ENCODE peak calls at places on chromosomes 13 and 19, in six cellular contexts. One of them, this sample, is unnamed.

GRCh38 chr13:114013952-114014629 is 40.2 kb upstream of the C13orf46 start:
- DNase-seq in cardiac muscle cell: no peak
- DNase-seq in SK-N-MC: no peak
- DNase-seq in CD8-positive, alpha-beta T cell: no peak
- DNase-seq in left ventricle myocardium inferior: no peak
- DNase-seq in PC-3: no peak
- DNase-seq in this sample: no peak

GRCh38 chr13:60795219-60795618 is 398.2 kb downstream of the TDRD3 start:
- DNase-seq in SK-N-MC: no peak
- DNase-seq in cardiac muscle cell: no peak
- DNase-seq in PC-3: no peak
- DNase-seq in left ventricle myocardium inferior: no peak
- DNase-seq in CD8-positive, alpha-beta T cell: no peak
- DNase-seq in this sample: no peak

GRCh38 chr19:30069535-30070197 is 127.6 kb downstream of the URI1 start:
- DNase-seq in left ventricle myocardium inferior: no peak
- DNase-seq in SK-N-MC: no peak
- DNase-seq in CD8-positive, alpha-beta T cell: no peak
- DNase-seq in cardiac muscle cell: no peak
- DNase-seq in PC-3: no peak
- DNase-seq in this sample: no peak

GRCh38 chr13:48318714-48319457 is 15.3 kb downstream of the RB1 start:
- DNase-seq in left ventricle myocardium inferior: no peak
- DNase-seq in CD8-positive, alpha-beta T cell: no peak
- DNase-seq in cardiac muscle cell: no peak
- DNase-seq in PC-3: no peak
- DNase-seq in SK-N-MC: no peak
- DNase-seq in this sample: no peak

GRCh38 chr13:97113231-97114001 is 108.7 kb upstream of the MBNL2 start:
- DNase-seq in SK-N-MC: no peak
- DNase-seq in PC-3: no peak
- DNase-seq in CD8-positive, alpha-beta T cell: no peak
- DNase-seq in left ventricle myocardium inferior: no peak
- DNase-seq in cardiac muscle cell: no peak
- DNase-seq in this sample: no peak

GRCh38 chr19:16435238-16435911 is 36.4 kb downstream of the EPS15L1 start:
- DNase-seq in cardiac muscle cell: peak
- DNase-seq in SK-N-MC: no peak
- DNase-seq in CD8-positive, alpha-beta T cell: peak
- DNase-seq in PC-3: no peak
- DNase-seq in left ventricle myocardium inferior: peak
- DNase-seq in this sample: no peak

GRCh38 chr19:27745978-27746542 is 1466.9 kb downstream of the UQCRFS1 start:
- DNase-seq in SK-N-MC: no peak
- DNase-seq in cardiac muscle cell: no peak
- DNase-seq in left ventricle myocardium inferior: no peak
- DNase-seq in CD8-positive, alpha-beta T cell: no peak
- DNase-seq in PC-3: no peak
- DNase-seq in this sample: peak

GRCh38 chr13:39306639-39307589 is 268.7 kb downstream of the NHLRC3 start:
- DNase-seq in CD8-positive, alpha-beta T cell: no peak
- DNase-seq in PC-3: no peak
- DNase-seq in SK-N-MC: no peak
- DNase-seq in left ventricle myocardium inferior: no peak
- DNase-seq in cardiac muscle cell: no peak
- DNase-seq in this sample: no peak

GRCh38 chr13:47499358-47500150 is 501.5 kb downstream of the SUCLA2 start:
- DNase-seq in left ventricle myocardium inferior: no peak
- DNase-seq in SK-N-MC: no peak
- DNase-seq in CD8-positive, alpha-beta T cell: no peak
- DNase-seq in PC-3: peak
- DNase-seq in cardiac muscle cell: no peak
- DNase-seq in this sample: no peak

GRCh38 chr13:112859817-112860190 is 109.2 kb upstream of the MCF2L start:
- DNase-seq in SK-N-MC: no peak
- DNase-seq in CD8-positive, alpha-beta T cell: no peak
- DNase-seq in PC-3: peak
- DNase-seq in left ventricle myocardium inferior: no peak
- DNase-seq in cardiac muscle cell: no peak
- DNase-seq in this sample: no peak

GRCh38 chr13:42753697-42754096 is 27.7 kb upstream of the FAM216B start:
- DNase-seq in cardiac muscle cell: no peak
- DNase-seq in SK-N-MC: no peak
- DNase-seq in CD8-positive, alpha-beta T cell: no peak
- DNase-seq in left ventricle myocardium inferior: no peak
- DNase-seq in PC-3: no peak
- DNase-seq in this sample: no peak

GRCh38 chr19:575527-576506 is 3.4 kb downstream of the BSG start:
- DNase-seq in left ventricle myocardium inferior: peak
- DNase-seq in SK-N-MC: no peak
- DNase-seq in PC-3: peak
- DNase-seq in CD8-positive, alpha-beta T cell: no peak
- DNase-seq in cardiac muscle cell: peak
- DNase-seq in this sample: no peak

GRCh38 chr19:54255105-54255775 is 1.8 kb downstream of the LILRB5 start:
- DNase-seq in SK-N-MC: no peak
- DNase-seq in cardiac muscle cell: no peak
- DNase-seq in PC-3: no peak
- DNase-seq in left ventricle myocardium inferior: no peak
- DNase-seq in CD8-positive, alpha-beta T cell: no peak
- DNase-seq in this sample: no peak

GRCh38 chr19:5956323-5956722 is 21.6 kb downstream of the RANBP3 start:
- DNase-seq in left ventricle myocardium inferior: no peak
- DNase-seq in SK-N-MC: no peak
- DNase-seq in CD8-positive, alpha-beta T cell: no peak
- DNase-seq in cardiac muscle cell: no peak
- DNase-seq in PC-3: no peak
- DNase-seq in this sample: no peak
- H3K27ac ChIP-seq in left ventricle myocardium inferior: peak
- H3K27ac ChIP-seq in SK-N-MC: no peak
- H3K27ac ChIP-seq in CD8-positive, alpha-beta T cell: no peak
- H3K27ac ChIP-seq in cardiac muscle cell: peak
- H3K27ac ChIP-seq in PC-3: no peak
- H3K27ac ChIP-seq in this sample: peak

DNA sequence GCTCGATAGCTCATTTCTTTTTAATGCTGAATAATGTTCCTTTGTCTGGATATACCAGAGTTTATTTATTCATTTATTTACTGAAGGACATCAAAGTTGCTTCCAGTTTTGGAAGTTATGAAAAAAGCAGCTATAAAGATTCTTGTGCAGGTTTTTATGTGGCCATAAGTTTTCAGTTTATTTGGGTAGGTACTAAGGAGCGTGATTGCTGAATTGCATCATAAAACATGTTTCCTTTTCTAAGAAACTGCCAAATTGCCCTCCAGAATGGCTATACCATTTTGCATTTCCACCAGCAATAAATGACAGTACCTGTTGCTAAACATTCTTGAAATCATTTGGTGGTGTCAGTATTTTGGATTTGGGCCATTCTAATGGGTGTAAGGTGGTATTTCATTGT is 1067.7 kb upstream of the SPRY2 start:
- DNase-seq in cardiac muscle cell: no peak
- DNase-seq in left ventricle myocardium inferior: no peak
- DNase-seq in CD8-positive, alpha-beta T cell: no peak
- DNase-seq in PC-3: no peak
- DNase-seq in SK-N-MC: no peak
- DNase-seq in this sample: no peak
- H3K27ac ChIP-seq in cardiac muscle cell: no peak
- H3K27ac ChIP-seq in left ventricle myocardium inferior: no peak
- H3K27ac ChIP-seq in CD8-positive, alpha-beta T cell: no peak
- H3K27ac ChIP-seq in PC-3: no peak
- H3K27ac ChIP-seq in SK-N-MC: no peak
- H3K27ac ChIP-seq in this sample: no peak

GRCh38 chr13:41608779-41609178 is 151.4 kb downstream of the RGCC start:
- DNase-seq in cardiac muscle cell: no peak
- DNase-seq in SK-N-MC: no peak
- DNase-seq in left ventricle myocardium inferior: no peak
- DNase-seq in PC-3: no peak
- DNase-seq in CD8-positive, alpha-beta T cell: no peak
- DNase-seq in this sample: no peak
- H3K27ac ChIP-seq in cardiac muscle cell: no peak
- H3K27ac ChIP-seq in SK-N-MC: peak
- H3K27ac ChIP-seq in left ventricle myocardium inferior: no peak
- H3K27ac ChIP-seq in PC-3: no peak
- H3K27ac ChIP-seq in CD8-positive, alpha-beta T cell: no peak
- H3K27ac ChIP-seq in this sample: no peak

GRCh38 chr13:41645313-41645712 is 188.0 kb downstream of the RGCC start:
- DNase-seq in left ventricle myocardium inferior: no peak
- DNase-seq in CD8-positive, alpha-beta T cell: no peak
- DNase-seq in cardiac muscle cell: no peak
- DNase-seq in SK-N-MC: no peak
- DNase-seq in PC-3: peak
- DNase-seq in this sample: no peak
- H3K27ac ChIP-seq in left ventricle myocardium inferior: peak
- H3K27ac ChIP-seq in CD8-positive, alpha-beta T cell: no peak
- H3K27ac ChIP-seq in cardiac muscle cell: no peak
- H3K27ac ChIP-seq in SK-N-MC: no peak
- H3K27ac ChIP-seq in PC-3: peak
- H3K27ac ChIP-seq in this sample: peak

GRCh38 chr19:55645512-55645881 is 2.0 kb downstream of the ZNF581 start:
- DNase-seq in left ventricle myocardium inferior: no peak
- DNase-seq in CD8-positive, alpha-beta T cell: no peak
- DNase-seq in SK-N-MC: no peak
- DNase-seq in PC-3: no peak
- DNase-seq in cardiac muscle cell: no peak
- DNase-seq in this sample: no peak
- H3K27ac ChIP-seq in left ventricle myocardium inferior: no peak
- H3K27ac ChIP-seq in CD8-positive, alpha-beta T cell: no peak
- H3K27ac ChIP-seq in SK-N-MC: no peak
- H3K27ac ChIP-seq in PC-3: no peak
- H3K27ac ChIP-seq in cardiac muscle cell: no peak
- H3K27ac ChIP-seq in this sample: no peak

DNA sequence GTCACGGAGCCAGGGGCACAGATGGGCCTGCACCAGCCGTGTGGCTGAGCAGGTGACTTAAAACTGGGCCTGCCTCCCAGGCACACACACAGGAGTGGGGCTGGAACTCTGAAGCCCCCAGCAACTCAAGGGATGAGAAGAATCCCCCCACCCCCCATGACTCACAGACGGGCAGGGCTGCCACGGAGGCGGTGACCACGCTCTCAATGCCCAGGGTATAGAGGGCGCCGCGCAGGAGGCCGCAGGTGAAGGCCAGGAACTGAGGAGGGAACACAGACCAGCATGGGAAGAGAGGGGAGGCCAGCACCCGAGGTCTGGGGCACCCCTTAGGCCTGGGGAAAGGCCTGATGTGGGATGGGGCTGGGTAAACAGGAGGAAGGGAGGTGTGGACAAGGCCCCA is 3.0 kb upstream of the NKPD1 start:
- DNase-seq in SK-N-MC: no peak
- DNase-seq in cardiac muscle cell: no peak
- DNase-seq in PC-3: no peak
- DNase-seq in left ventricle myocardium inferior: no peak
- DNase-seq in CD8-positive, alpha-beta T cell: no peak
- DNase-seq in this sample: no peak
- H3K27ac ChIP-seq in SK-N-MC: no peak
- H3K27ac ChIP-seq in cardiac muscle cell: no peak
- H3K27ac ChIP-seq in PC-3: no peak
- H3K27ac ChIP-seq in left ventricle myocardium inferior: no peak
- H3K27ac ChIP-seq in CD8-positive, alpha-beta T cell: no peak
- H3K27ac ChIP-seq in this sample: no peak

GRCh38 chr13:110361365-110361911 is 54.4 kb downstream of the COL4A2 start:
- DNase-seq in cardiac muscle cell: peak
- DNase-seq in SK-N-MC: no peak
- DNase-seq in PC-3: no peak
- DNase-seq in left ventricle myocardium inferior: peak
- DNase-seq in CD8-positive, alpha-beta T cell: no peak
- DNase-seq in this sample: no peak
- H3K27ac ChIP-seq in cardiac muscle cell: peak
- H3K27ac ChIP-seq in SK-N-MC: no peak
- H3K27ac ChIP-seq in PC-3: no peak
- H3K27ac ChIP-seq in left ventricle myocardium inferior: peak
- H3K27ac ChIP-seq in CD8-positive, alpha-beta T cell: no peak
- H3K27ac ChIP-seq in this sample: peak

GRCh38 chr13:100530645-100531044 is 57.9 kb downstream of the GGACT start:
- DNase-seq in PC-3: no peak
- DNase-seq in left ventricle myocardium inferior: no peak
- DNase-seq in CD8-positive, alpha-beta T cell: no peak
- DNase-seq in SK-N-MC: no peak
- DNase-seq in cardiac muscle cell: no peak
- DNase-seq in this sample: no peak
- H3K27ac ChIP-seq in PC-3: no peak
- H3K27ac ChIP-seq in left ventricle myocardium inferior: no peak
- H3K27ac ChIP-seq in CD8-positive, alpha-beta T cell: no peak
- H3K27ac ChIP-seq in SK-N-MC: no peak
- H3K27ac ChIP-seq in cardiac muscle cell: no peak
- H3K27ac ChIP-seq in this sample: no peak